ENCODE peak calls at places on chromosomes 11 and 22, in five cellular contexts. A is progenitor cell of endocrine pancreas; W is cortex of kidney; E is CD8-positive, alpha-beta T cell; F is body of pancreas. B is an unnamed sample.

GRCh38 chr11:111585371-111585770 is 16.9 kb upstream of the SIK2 start:
- DNase-seq in F (no peak), W (no peak), E (no peak), A (no peak), B (no peak)

GRCh38 chr11:74926304-74927030 is 22.4 kb downstream of the XRRA1 start:
- DNase-seq in W (no peak), A (no peak), F (no peak), E (no peak), B (no peak)

GRCh38 chr22:50630376-50630775 is 2.4 kb upstream of the ARSA start:
- DNase-seq in A (no peak), W (no peak), E (no peak), F (no peak), B (no peak)

GRCh38 chr11:4677948-4678347 is 19.7 kb downstream of the OR51E2 start:
- DNase-seq in F (no peak), W (no peak), A (no peak), E (no peak), B (no peak)

GRCh38 chr11:117171007-117171647 is 7.4 kb upstream of the SIDT2 start:
- DNase-seq in A (no peak), E (no peak), W (no peak), F (no peak), B (no peak)

GRCh38 chr11:73342633-73343032 is 33.6 kb upstream of the RELT start:
- DNase-seq in A (peak), F (no peak), W (no peak), E (no peak), B (no peak)

GRCh38 chr11:77074205-77074604 is 7.4 kb downstream of the CAPN5 start:
- DNase-seq in W (no peak), E (no peak), F (peak), A (no peak), B (peak)

GRCh38 chr11:58286249-58286648 is 18.2 kb upstream of the OR10W1 start:
- DNase-seq in W (no peak), E (no peak), A (no peak), F (no peak), B (no peak)

GRCh38 chr22:37633693-37634504 is 5.6 kb upstream of the SH3BP1 start:
- DNase-seq in E (peak), F (peak), A (peak), W (no peak), B (peak)

GRCh38 chr11:14974723-14975587 is 2.8 kb upstream of the CALCA start:
- DNase-seq in F (peak), W (no peak), E (peak), A (peak), B (no peak)

GRCh38 chr11:69172674-69173073 is 16.9 kb downstream of the SMIM38 start:
- DNase-seq in W (no peak), E (no peak), F (no peak), A (no peak), B (no peak)

GRCh38 chr11:37141707-37142106 is 543.7 kb upstream of the RAG2 start:
- DNase-seq in A (no peak), E (no peak), F (no peak), W (no peak), B (no peak)

GRCh38 chr22:40541300-40541699 is 95.2 kb downstream of the MRTFA start:
- DNase-seq in F (no peak), A (no peak), W (no peak), E (no peak), B (no peak)

GRCh38 chr22:22408731-22409696 is 99.5 kb downstream of the ZNF280B start:
- DNase-seq in A (no peak), E (no peak), F (peak), W (no peak), B (no peak)

GRCh38 chr11:96045622-96046456 is 121.9 kb upstream of the MTMR2 start:
- DNase-seq in W (no peak), A (peak), E (no peak), F (peak), B (peak)